ENCODE peak calls at places on chromosomes 2 and 18, in four cellular contexts. S is small intestine, E is A549, D is K562. X is an unnamed sample. For H3K4me1, the result is how much of the 10 kb centered on the place peaks cover.

GRCh38 chr2:239378918-239379640 is 21.7 kb downstream of the HDAC4 start:
- DNase-seq in S (no peak), D (no peak), E (no peak), X (no peak)

GRCh38 chr2:232420463-232421188 is 14.0 kb downstream of the ALPG start:
- DNase-seq in D (no peak), S (peak), E (peak), X (no peak)

GRCh38 chr2:42975358-42975717 is 183.0 kb upstream of the HAAO start:
- DNase-seq in E (no peak), S (no peak), D (no peak), X (no peak)

GRCh38 chr18:59268722-59269562 is 4.3 kb downstream of the RAX start:
- DNase-seq in E (peak), D (peak), S (peak), X (no peak)

GRCh38 chr18:58041633-58042032 is 2.4 kb upstream of the NEDD4L start:
- DNase-seq in S (peak), D (peak), E (no peak), X (no peak)

GRCh38 chr2:205034034-205034433 is 488.8 kb downstream of the PARD3B start:
- DNase-seq in D (no peak), E (no peak), S (no peak), X (no peak)

GRCh38 chr2:230202430-230203109 is 17.2 kb downstream of the SP110 start:
- DNase-seq in E (no peak), D (peak), S (no peak), X (no peak)

GRCh38 chr2:85145116-85145820 is 12.1 kb downstream of the TCF7L1 start:
- DNase-seq in E (no peak), S (no peak), D (no peak), X (no peak)

GRCh38 chr2:61074100-61074499 is 8.4 kb downstream of the SANBR start:
- DNase-seq in S (no peak), D (no peak), E (no peak), X (no peak)

GRCh38 chr2:157874997-157875719 is 972 bp downstream of the ACVR1 start:
- DNase-seq in D (peak), E (peak), S (peak), X (no peak)

GRCh38 chr2:177165731-177166711 is 46.6 kb upstream of the HNRNPA3 start:
- DNase-seq in S (peak), E (peak), D (peak), X (no peak)

GRCh38 chr2:232521524-232521923 is 1.3 kb downstream of the PRSS56 start:
- DNase-seq in D (no peak), S (no peak), E (no peak), X (no peak)

GRCh38 chr2:33726415-33726814 is 127.3 kb upstream of the FAM98A start:
- DNase-seq in E (no peak), S (no peak), D (peak), X (no peak)

GRCh38 chr18:69250305-69251151 is 150.2 kb upstream of the DOK6 start:
- DNase-seq in S (no peak), E (no peak), D (no peak), X (no peak)

GRCh38 chr2:206113148-206113547 is 27.2 kb upstream of the INO80D start:
- DNase-seq in E (no peak), D (no peak), S (no peak), X (no peak)

GRCh38 chr18:22223263-22223960 is 54.0 kb downstream of the GATA6 start:
- DNase-seq in E (peak), S (peak), D (peak), X (peak)

GRCh38 chr2:101230541-101230993 is 22.1 kb upstream of the CNOT11 start:
- DNase-seq in E (no peak), D (no peak), S (no peak), X (no peak)

GRCh38 chr2:167706800-167707199 is 540.6 kb downstream of the STK39 start:
- DNase-seq in S (no peak), D (no peak), E (no peak), X (no peak)

GRCh38 chr2:46430992-46431391 is 48.4 kb upstream of the TMEM247 start:
- DNase-seq in S (peak), D (no peak), E (no peak), X (no peak)

GRCh38 chr2:42021490-42021889 is 26.3 kb upstream of the PKDCC start:
- DNase-seq in D (no peak), E (peak), S (no peak), X (no peak)

GRCh38 chr2:64094663-64095382 is 49.4 kb downstream of the PELI1 start:
- DNase-seq in S (no peak), E (no peak), D (no peak), X (no peak)

DNA sequence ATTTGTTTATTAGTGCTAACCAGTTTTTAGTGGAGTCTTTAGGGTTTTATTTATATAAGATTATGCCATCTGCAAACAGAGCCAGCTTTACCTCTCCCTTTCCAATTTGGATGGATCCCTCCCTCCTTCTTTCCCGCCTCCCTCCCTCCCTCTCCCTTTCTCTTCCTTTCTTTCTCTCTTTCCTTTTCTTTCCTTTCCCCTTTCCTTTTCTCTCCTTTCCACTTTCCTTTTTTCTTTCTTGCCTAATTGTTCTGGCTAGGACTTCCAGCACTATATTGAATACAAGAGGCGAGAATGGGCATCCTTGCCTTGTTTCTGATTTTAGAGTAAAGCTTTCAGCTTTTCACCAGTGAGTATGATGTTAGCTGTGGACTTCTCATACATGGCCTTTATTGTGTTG is 24.1 kb downstream of the COLEC11 start:
- DNase-seq in D (no peak), S (no peak), E (no peak), X (no peak)
- H3K4me1 ChIP-seq in D (under half), S (under half), E (under half), X (under half)

DNA sequence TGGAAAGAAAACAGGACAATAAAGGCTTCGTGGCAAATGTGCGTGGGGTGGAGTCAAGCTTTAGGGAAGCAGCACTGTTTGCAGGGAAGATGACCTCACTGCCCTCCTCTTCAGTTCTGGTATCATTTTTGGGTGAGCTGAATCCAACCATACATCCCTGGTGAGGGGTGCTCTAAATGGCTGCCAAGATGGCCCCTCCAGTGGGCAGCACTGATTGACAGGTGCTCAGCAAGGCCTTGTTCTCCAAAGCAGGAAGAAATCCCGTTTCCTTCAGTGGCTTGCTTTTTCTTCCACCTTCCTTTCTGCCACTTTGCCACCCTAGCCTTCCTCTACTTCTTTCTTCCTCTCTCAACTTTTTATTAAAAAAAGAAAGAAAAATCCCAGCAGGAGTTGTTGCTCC is 132.8 kb upstream of the SP5 start:
- DNase-seq in E (no peak), D (no peak), S (no peak), X (no peak)
- H3K4me3 ChIP-seq in E (no peak), D (no peak), S (no peak), X (no peak)

DNA sequence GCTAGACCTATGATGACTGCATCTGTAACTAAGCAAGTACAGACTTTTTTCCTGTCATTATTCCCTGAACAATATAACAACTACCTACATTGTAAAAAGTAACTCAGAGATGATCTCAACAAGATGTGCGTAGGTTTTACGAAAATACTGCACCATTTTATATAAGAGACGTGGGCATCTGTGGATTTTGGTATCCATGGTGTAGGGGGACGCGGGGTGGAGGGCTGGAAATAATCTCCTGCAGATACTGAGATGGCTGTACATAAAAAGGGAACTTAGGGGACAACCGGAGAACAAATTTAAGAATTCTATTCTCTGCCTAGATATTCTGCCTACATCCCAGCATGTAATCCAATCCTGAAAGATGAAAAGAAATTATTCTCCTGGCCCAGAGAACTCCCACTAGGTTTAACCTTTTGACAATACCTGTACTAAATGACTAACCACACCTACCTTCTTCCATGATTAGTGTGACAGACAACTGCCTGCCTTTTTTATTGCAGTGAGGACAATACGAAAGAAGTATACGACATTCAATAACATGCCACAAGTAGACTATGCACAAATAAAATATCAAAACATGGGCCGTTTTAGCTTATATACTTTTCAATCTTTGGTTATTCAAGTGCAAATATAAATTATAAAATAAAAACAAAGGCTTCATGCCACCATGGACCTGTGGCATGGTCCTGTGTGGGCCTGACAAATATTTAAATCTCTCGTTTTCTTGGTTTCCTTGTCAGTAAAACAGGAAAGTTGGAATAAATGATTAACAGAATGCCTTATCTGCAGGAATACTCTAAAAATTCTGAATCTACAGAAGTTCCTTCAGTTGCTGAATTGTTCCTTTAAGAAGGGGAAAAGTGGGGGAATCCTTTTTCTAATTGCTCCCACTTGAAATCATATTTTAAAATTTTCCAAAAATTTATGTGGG is 46.3 kb downstream of the RTN4 start:
- DNase-seq in D (no peak), E (no peak), S (peak), X (no peak)
- H3K4me1 ChIP-seq in D (half or more), E (half or more), S (under half), X (half or more)

DNA sequence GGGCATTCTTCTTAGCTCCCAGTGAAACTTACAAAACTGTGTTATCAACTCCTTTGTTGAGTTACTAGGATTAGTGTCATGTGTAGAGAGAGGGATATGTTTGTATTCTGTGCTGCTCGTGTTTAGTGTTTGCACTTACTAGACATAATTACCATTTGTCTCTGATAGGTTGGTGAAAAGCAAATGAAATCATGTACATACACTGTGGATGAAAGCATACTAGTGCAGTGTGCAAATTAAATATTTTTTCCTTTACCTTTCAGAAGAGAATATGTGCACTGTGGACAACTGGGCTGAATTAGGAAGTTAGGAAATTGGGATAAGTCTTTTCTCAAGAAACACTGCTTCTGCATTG is 1.2 kb downstream of the KIAA1328 start:
- DNase-seq in S (no peak), D (no peak), E (no peak), X (no peak)
- H3K4me3 ChIP-seq in S (no peak), D (peak), E (peak), X (peak)

DNA sequence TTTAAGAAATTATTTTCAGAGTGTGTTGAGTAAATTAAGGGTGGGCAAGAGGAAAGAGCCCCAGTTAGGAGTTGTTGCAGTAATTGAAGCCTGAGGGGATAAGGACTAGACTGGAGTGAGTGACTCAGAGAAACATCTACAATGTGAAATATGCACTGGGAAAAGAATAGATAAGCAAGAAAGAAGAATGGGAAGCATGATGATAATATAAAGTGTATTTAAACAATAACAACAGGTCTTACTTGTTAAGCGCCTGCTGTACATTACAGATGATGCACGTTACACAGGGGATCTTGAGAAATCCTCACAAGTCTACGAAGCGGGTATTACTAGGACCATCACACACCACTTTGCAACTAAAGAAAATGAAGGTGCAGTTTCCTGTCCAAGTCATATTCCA is 73.6 kb upstream of the STK17B start:
- DNase-seq in D (no peak), E (no peak), S (no peak), X (no peak)
- H3K4me1 ChIP-seq in D (under half), E (under half), S (under half), X (under half)

DNA sequence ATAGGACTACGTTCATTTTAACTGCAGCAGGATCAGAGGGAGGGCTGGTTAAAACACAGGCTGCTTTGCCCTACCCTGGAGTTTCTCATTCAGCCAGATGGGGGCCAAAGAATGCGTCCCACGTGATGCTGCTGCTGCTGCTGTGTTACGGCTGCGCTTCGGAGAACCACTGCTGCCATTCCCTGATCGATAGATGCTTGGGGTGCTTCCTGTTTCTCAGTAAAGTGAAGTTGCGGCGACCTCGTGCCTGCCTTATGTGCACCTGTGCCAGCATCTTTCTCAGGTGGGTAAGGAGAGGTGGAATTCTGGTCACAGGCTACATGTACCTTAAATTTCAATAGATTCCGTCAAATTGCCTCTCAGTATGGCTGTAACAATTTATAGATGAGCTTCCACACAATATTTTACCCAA is 24.7 kb upstream of the TOGARAM2 start:
- DNase-seq in E (no peak), D (peak), S (peak), X (no peak)
- H3K4me3 ChIP-seq in E (no peak), D (peak), S (no peak), X (peak)

GRCh38 chr2:9102861-9103662 is 99.6 kb upstream of the MBOAT2 start:
- DNase-seq in D (no peak), S (peak), E (no peak), X (no peak)
- H3K4me1 ChIP-seq in D (under half), S (under half), E (under half), X (under half)